ENCODE peak calls at places on chromosomes 5 and 9, in six cellular contexts. D is brain microvascular endothelial cell, H is PC-3, N is lung, I is ovary, L is choroid plexus epithelial cell. V is an unnamed sample.

GRCh38 chr5:10323588-10324488 is 16.1 kb upstream of the CMBL start:
- DNase-seq in I (no peak), N (no peak), D (no peak), H (peak; percentile 19), L (no peak), V (no peak)

GRCh38 chr9:116985636-116986414 is 298.7 kb downstream of the TRIM32 start:
- DNase-seq in D (no peak), L (no peak), N (no peak), H (no peak), I (no peak), V (no peak)

GRCh38 chr9:109468927-109469326 is 29.2 kb downstream of the PTPN3 start:
- DNase-seq in H (no peak), L (no peak), I (no peak), D (no peak), N (no peak), V (no peak)

GRCh38 chr9:112777914-112778313 is 27.4 kb downstream of the SNX30 start:
- DNase-seq in I (no peak), N (no peak), L (no peak), H (peak; percentile 48), D (no peak), V (peak; percentile 94)

GRCh38 chr5:14660836-14661235 is 3.7 kb upstream of the OTULIN start:
- DNase-seq in L (no peak), I (no peak), H (peak; percentile 47), D (no peak), N (no peak), V (no peak)

GRCh38 chr5:175548899-175549311 is 70.5 kb downstream of the SFXN1 start:
- DNase-seq in L (no peak), I (no peak), N (no peak), D (no peak), H (no peak), V (no peak)

GRCh38 chr5:78983601-78984000 is 1.5 kb downstream of the ARSB start:
- DNase-seq in H (peak; percentile 1), N (no peak), L (no peak), I (no peak), D (no peak), V (no peak)

GRCh38 chr5:165076686-165077085 is 1571.3 kb downstream of the MAT2B start:
- DNase-seq in H (no peak), D (no peak), I (no peak), L (no peak), N (no peak), V (no peak)

GRCh38 chr5:57816108-57816507 is 333.5 kb upstream of the ACTBL2 start:
- DNase-seq in N (no peak), L (peak; percentile 98), I (no peak), H (peak; percentile 91), D (peak; percentile 97), V (peak; percentile 99)

GRCh38 chr9:106816524-106816923 is 46.4 kb upstream of the ZNF462 start:
- DNase-seq in H (no peak), I (no peak), D (no peak), L (no peak), N (no peak), V (no peak)

GRCh38 chr5:15354011-15354410 is 146.0 kb upstream of the FBXL7 start:
- DNase-seq in H (no peak), D (no peak), L (no peak), N (no peak), I (no peak), V (no peak)

GRCh38 chr9:130823435-130823834 is 11.6 kb upstream of the ABL1 start:
- DNase-seq in N (no peak), L (peak; percentile 70), D (peak; percentile 52), H (no peak), I (no peak), V (no peak)

GRCh38 chr5:173308226-173308625 is 20.0 kb downstream of the STC2 start:
- DNase-seq in L (no peak), H (no peak), I (no peak), N (no peak), D (no peak), V (no peak)

GRCh38 chr5:97531549-97531948 is 348.5 kb upstream of the RIOK2 start:
- DNase-seq in H (no peak), D (no peak), L (no peak), N (no peak), I (no peak), V (no peak)

GRCh38 chr5:62256161-62257017 is 49.6 kb upstream of the KIF2A start:
- DNase-seq in H (no peak), I (no peak), N (no peak), D (no peak), L (peak; percentile 53), V (no peak)

GRCh38 chr5:133664422-133664821 is 52.1 kb upstream of the FSTL4 start:
- DNase-seq in N (peak; percentile 10), H (peak; percentile 94), D (peak; percentile 1), I (no peak), L (peak; percentile 10), V (no peak)

GRCh38 chr9:32618261-32618660 is 17.2 kb downstream of the TAF1L start:
- DNase-seq in H (no peak), N (no peak), L (no peak), I (no peak), D (no peak), V (no peak)

GRCh38 chr9:37471942-37472679 is 6.9 kb upstream of the ZBTB5 start:
- DNase-seq in L (peak; percentile 89), N (no peak), I (no peak), D (peak; percentile 77), H (peak; percentile 96), V (peak; percentile 95)

GRCh38 chr9:129278391-129279237 is 100.6 kb upstream of the IER5L start:
- DNase-seq in D (peak; percentile 62), I (no peak), N (no peak), L (peak; percentile 33), H (peak; percentile 81), V (no peak)

GRCh38 chr5:171850354-171850947 is 64.8 kb downstream of the SMIM23 start:
- DNase-seq in H (peak; percentile 59), I (no peak), L (no peak), N (no peak), D (peak; percentile 20), V (no peak)

GRCh38 chr5:179300834-179301233 is 44.4 kb downstream of the ADAMTS2 start:
- DNase-seq in L (no peak), I (peak; percentile 39), N (no peak), D (no peak), H (no peak), V (no peak)

GRCh38 chr5:147455822-147456221 is 54.0 kb downstream of the DPYSL3 start:
- DNase-seq in L (no peak), I (no peak), N (no peak), D (no peak), H (no peak), V (no peak)

GRCh38 chr5:122924719-122925395 is 79.4 kb downstream of the SNX24 start:
- DNase-seq in H (no peak), I (no peak), D (no peak), N (no peak), L (no peak), V (no peak)

GRCh38 chr9:37417252-37417803 is 5.2 kb upstream of the GRHPR start:
- DNase-seq in H (no peak), N (no peak), L (no peak), I (no peak), D (no peak), V (no peak)

GRCh38 chr5:102865510-102866314 is 110.6 kb downstream of the PAM start:
- DNase-seq in H (peak; percentile 81), L (peak; percentile 81), I (peak; percentile 74), D (peak; percentile 92), N (peak; percentile 51), V (no peak)

DNA sequence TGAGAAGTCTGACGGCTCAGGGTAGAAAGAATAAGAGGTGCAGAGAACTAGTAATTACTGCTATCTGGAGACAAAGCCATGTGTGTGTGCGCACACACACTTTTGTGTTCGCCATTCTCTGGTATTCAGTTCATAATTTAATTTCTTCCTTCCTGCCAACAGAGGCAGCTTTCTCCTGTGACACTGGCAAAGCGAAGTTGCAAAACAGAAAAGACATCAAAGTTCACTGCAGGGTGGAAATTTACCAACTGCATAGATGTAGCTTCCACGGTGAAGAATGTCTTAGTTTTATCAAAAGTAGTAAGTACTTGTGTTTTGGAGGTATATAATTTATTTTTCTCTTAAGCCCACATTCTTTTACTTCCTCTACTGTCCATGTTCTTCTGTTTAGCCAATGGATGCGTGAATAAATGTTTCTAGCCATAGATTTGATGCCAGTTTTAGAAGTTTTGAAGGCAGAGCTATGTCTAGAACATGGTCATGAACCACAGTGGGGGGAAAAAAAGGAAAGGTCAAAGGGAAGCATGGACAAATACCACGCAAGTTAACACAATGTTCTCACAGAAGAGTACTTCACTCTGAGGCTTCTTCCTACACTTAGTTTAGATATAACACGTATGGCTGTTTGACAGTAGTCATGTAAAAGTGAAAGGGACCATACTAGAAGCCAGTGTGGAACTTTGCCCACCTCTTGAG is 536.5 kb upstream of the GRIA1 start:
- DNase-seq in L (no peak), D (no peak), N (no peak), H (no peak), I (no peak), V (no peak)
- TF ChIP-seq CTCF in L (no peak), D (no peak), N (no peak), H (no peak), I (no peak), V (no peak)

DNA sequence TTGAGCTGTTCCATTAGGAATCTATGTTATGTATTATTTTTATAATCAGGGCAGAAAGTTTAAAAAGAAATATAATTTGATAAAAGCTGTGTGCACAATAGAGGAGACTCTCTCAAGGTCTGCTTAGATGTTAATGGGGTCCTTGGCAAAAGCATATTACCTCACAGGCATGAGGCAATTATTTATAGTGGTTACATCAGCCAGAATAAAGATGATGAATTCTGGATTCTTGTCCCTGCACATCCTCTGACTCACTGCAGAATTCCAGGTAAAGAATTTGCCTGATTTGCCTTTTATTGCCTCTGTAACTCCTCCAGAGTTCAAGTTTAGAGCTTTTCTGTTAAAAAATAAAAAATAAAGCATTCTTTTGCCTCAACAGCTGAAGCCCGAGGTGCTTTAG is 253.6 kb downstream of the MAST4 start:
- DNase-seq in I (no peak), D (peak; percentile 16), N (no peak), H (peak; percentile 39), L (peak; percentile 64), V (no peak)
- H3K4me3 ChIP-seq in I (no peak overlapping the region), D (no peak overlapping the region), N (no peak overlapping the region), H (no peak overlapping the region), L (no peak overlapping the region), V (no peak overlapping the region)

GRCh38 chr5:150255659-150256415 is 33.7 kb downstream of the CAMK2A start:
- DNase-seq in L (peak; percentile 55), I (no peak), N (no peak), D (peak; percentile 11), H (no peak), V (no peak)

GRCh38 chr5:150252489-150252888 is 37.1 kb downstream of the CAMK2A start:
- DNase-seq in I (no peak), H (no peak), D (no peak), N (no peak), L (no peak), V (no peak)

GRCh38 chr5:150256416-150257064 is 33.0 kb downstream of the CAMK2A start:
- DNase-seq in L (no peak), N (no peak), H (no peak), D (no peak), I (no peak), V (no peak)

GRCh38 chr5:150253416-150254208 is 36.0 kb downstream of the CAMK2A start:
- DNase-seq in I (no peak), N (no peak), L (no peak), D (no peak), H (no peak), V (no peak)

GRCh38 chr5:150254363-150255154 is 35.0 kb downstream of the CAMK2A start:
- DNase-seq in D (no peak), N (no peak), H (no peak), I (no peak), L (no peak), V (no peak)
- TF ChIP-seq CTCF in D (no peak), N (no peak), H (no peak), I (no peak), L (no peak), V (no peak)

GRCh38 chr9:125376261-125377226 is 114.9 kb downstream of the GAPVD1 start:
- DNase-seq in H (no peak), I (no peak), L (no peak), N (no peak), D (no peak), V (no peak)
- H3K4me3 ChIP-seq in H (no peak overlapping the region), I (no peak overlapping the region), L (no peak overlapping the region), N (no peak overlapping the region), D (no peak overlapping the region), V (no peak overlapping the region)